ENCODE peak calls at places on chromosomes 6 and 20, in nine cellular contexts. U is sigmoid colon, O is PC-3, R is adrenal gland, J is lung, B is PC-9, Q is AG10803, W is GM06990, P is astrocyte. D is an unnamed sample.

GRCh38 chr6:161486326-161486725 is 212.5 kb upstream of the AGPAT4 start:
- DNase-seq in Q (peak), B (no peak), J (no peak), W (no peak), R (peak), O (peak), P (peak), U (no peak), D (no peak)

GRCh38 chr6:157774153-157775135 is 48.6 kb upstream of the SNX9 start:
- DNase-seq in P (no peak), B (no peak), U (no peak), R (no peak), O (peak), J (no peak), Q (no peak), W (no peak), D (no peak)

GRCh38 chr6:114216789-114217467 is 125.9 kb downstream of the HS3ST5 start:
- DNase-seq in P (no peak), J (no peak), U (no peak), W (no peak), R (no peak), Q (no peak), B (no peak), O (no peak), D (no peak)

GRCh38 chr6:129923520-129923919 is 62.4 kb upstream of the TMEM244 start:
- DNase-seq in B (no peak), R (no peak), W (no peak), J (no peak), P (peak), O (no peak), U (no peak), Q (peak), D (no peak)

GRCh38 chr6:39083111-39083702 is 31.8 kb downstream of the SAYSD1 start:
- DNase-seq in O (no peak), R (no peak), U (no peak), W (no peak), Q (no peak), P (no peak), J (no peak), B (no peak), D (no peak)

GRCh38 chr6:43460032-43460431 is 4.7 kb upstream of the DLK2 start:
- DNase-seq in J (no peak), P (no peak), B (no peak), U (no peak), Q (no peak), W (no peak), R (no peak), O (no peak), D (no peak)

GRCh38 chr6:111478064-111478476 is 4.9 kb downstream of the REV3L start:
- DNase-seq in J (no peak), U (no peak), Q (peak), P (peak), W (no peak), R (no peak), O (peak), B (peak), D (no peak)

GRCh38 chr6:13472099-13472498 is 15.3 kb downstream of the GFOD1 start:
- DNase-seq in P (peak), J (no peak), B (no peak), U (no peak), W (no peak), R (no peak), O (no peak), Q (peak), D (no peak)

GRCh38 chr6:92757926-92758325 is 661.4 kb downstream of the EPHA7 start:
- DNase-seq in R (no peak), W (no peak), B (no peak), O (no peak), P (no peak), U (no peak), Q (no peak), J (no peak), D (no peak)

GRCh38 chr6:51166914-51167313 is 348.2 kb downstream of the TFAP2B start:
- DNase-seq in Q (no peak), J (no peak), B (no peak), U (no peak), P (no peak), W (no peak), R (no peak), O (no peak), D (no peak)

GRCh38 chr6:139290787-139291294 is 957 bp downstream of the TXLNB start:
- DNase-seq in J (no peak), P (peak), Q (peak), U (peak), O (no peak), B (peak), R (peak), W (peak), D (peak)

GRCh38 chr6:64280569-64280968 is 645.0 kb downstream of the PHF3 start:
- DNase-seq in U (no peak), W (no peak), R (no peak), P (no peak), Q (peak), B (no peak), O (peak), J (no peak), D (no peak)

GRCh38 chr20:1835531-1835930 is 59.7 kb upstream of the SIRPA start:
- DNase-seq in U (no peak), Q (no peak), P (no peak), J (no peak), B (no peak), W (no peak), R (no peak), O (no peak), D (no peak)

GRCh38 chr6:41768545-41769308 is 11.0 kb downstream of the FRS3 start:
- DNase-seq in P (no peak), W (no peak), Q (no peak), O (no peak), R (no peak), J (no peak), B (no peak), U (no peak), D (no peak)

GRCh38 chr20:905999-906520 is 10.1 kb downstream of the ANGPT4 start:
- DNase-seq in O (no peak), P (no peak), R (no peak), W (no peak), Q (no peak), U (no peak), B (no peak), J (no peak), D (no peak)

GRCh38 chr6:39239527-39240154 is 10.4 kb upstream of the KCNK5 start:
- DNase-seq in Q (no peak), P (no peak), U (peak), R (no peak), J (no peak), B (no peak), O (no peak), W (no peak), D (no peak)

GRCh38 chr6:25100288-25100687 is 164.5 kb upstream of the RIPOR2 start:
- DNase-seq in O (peak), J (no peak), B (no peak), Q (no peak), U (no peak), R (no peak), W (no peak), P (no peak), D (no peak)

GRCh38 chr20:9736373-9736772 is 102.5 kb downstream of the PAK5 start:
- DNase-seq in O (no peak), P (no peak), B (no peak), R (no peak), J (no peak), W (no peak), Q (no peak), U (no peak), D (no peak)

GRCh38 chr20:11235058-11235457 is 561.3 kb upstream of the JAG1 start:
- DNase-seq in O (peak), J (no peak), B (no peak), R (no peak), P (peak), U (no peak), Q (peak), W (no peak), D (peak)

GRCh38 chr20:8305449-8305978 is 173.4 kb downstream of the PLCB1 start:
- DNase-seq in U (no peak), B (no peak), O (peak), R (no peak), Q (no peak), W (peak), P (no peak), J (peak), D (no peak)

GRCh38 chr6:158376650-158377081 is 64.4 kb downstream of the TULP4 start:
- DNase-seq in B (no peak), Q (peak), R (no peak), O (no peak), U (no peak), J (no peak), W (no peak), P (peak), D (no peak)

GRCh38 chr6:149354009-149354408 is 36.5 kb downstream of the TAB2 start:
- DNase-seq in B (no peak), P (no peak), O (no peak), J (no peak), Q (no peak), U (no peak), W (no peak), R (no peak), D (no peak)

GRCh38 chr6:106473807-106474206 is 113.3 kb downstream of the CRYBG1 start:
- DNase-seq in Q (peak), J (no peak), P (peak), U (no peak), W (no peak), O (peak), B (peak), R (no peak), D (no peak)

GRCh38 chr6:7106752-7107577 is 796 bp upstream of the RREB1 start:
- DNase-seq in U (peak), R (peak), J (peak), P (no peak), W (peak), B (no peak), O (peak), Q (no peak), D (no peak)

GRCh38 chr20:58327211-58327610 is 17.7 kb downstream of the RAB22A start:
- DNase-seq in J (peak), U (peak), W (no peak), O (no peak), R (no peak), B (no peak), P (no peak), Q (peak), D (no peak)

GRCh38 chr6:100230115-100230975 is 234.4 kb downstream of the SIM1 start:
- DNase-seq in P (no peak), B (no peak), O (no peak), W (no peak), Q (peak), R (no peak), J (no peak), U (no peak), D (no peak)

GRCh38 chr20:59827138-59828056 is 106.0 kb downstream of the SYCP2 start:
- DNase-seq in P (no peak), Q (no peak), U (peak), W (no peak), B (no peak), R (no peak), O (no peak), J (no peak), D (no peak)

GRCh38 chr6:38933426-38933825 is 115.2 kb upstream of the GLP1R start:
- DNase-seq in B (no peak), R (peak), J (no peak), W (no peak), U (no peak), P (no peak), O (peak), Q (peak), D (peak)

GRCh38 chr20:38395165-38395564 is 40.0 kb downstream of the SNHG17 start:
- DNase-seq in W (no peak), U (no peak), B (no peak), P (peak), R (no peak), O (no peak), Q (peak), J (no peak), D (no peak)

GRCh38 chr6:122798099-122798641 is 9.1 kb downstream of the SMPDL3A start:
- DNase-seq in U (no peak), Q (peak), O (peak), B (peak), J (no peak), P (peak), W (peak), R (peak), D (peak)

GRCh38 chr6:170553686-170554085 is 483 bp upstream of the TBP start:
- DNase-seq in Q (peak), J (peak), B (peak), R (no peak), U (no peak), P (peak), W (no peak), O (no peak), D (peak)

GRCh38 chr20:41279546-41280225 is 37.8 kb downstream of the ZHX3 start:
- DNase-seq in U (no peak), P (no peak), O (no peak), J (no peak), B (no peak), Q (no peak), W (no peak), R (no peak), D (no peak)

GRCh38 chr20:59006864-59007757 is at the start of gene CTSZ:
- DNase-seq in O (peak), W (peak), R (peak), P (no peak), B (no peak), Q (peak), J (peak), U (peak), D (no peak)

GRCh38 chr20:20712004-20712473 is 405 bp downstream of the RALGAPA2 start:
- DNase-seq in J (no peak), R (no peak), O (no peak), Q (no peak), P (no peak), W (no peak), B (no peak), U (no peak), D (no peak)

GRCh38 chr20:19775353-19776201 is 17.5 kb downstream of the RIN2 start:
- DNase-seq in P (no peak), J (no peak), R (no peak), U (no peak), O (peak), Q (peak), B (peak), W (no peak), D (no peak)

GRCh38 chr20:43731469-43731868 is 4.7 kb upstream of the GTSF1L start:
- DNase-seq in Q (peak), R (no peak), B (no peak), J (no peak), W (no peak), P (peak), O (peak), U (no peak), D (no peak)

GRCh38 chr6:169640347-169640972 is 61.4 kb downstream of the WDR27 start:
- DNase-seq in R (no peak), Q (peak), B (no peak), P (no peak), U (no peak), J (no peak), W (no peak), O (no peak), D (no peak)

DNA sequence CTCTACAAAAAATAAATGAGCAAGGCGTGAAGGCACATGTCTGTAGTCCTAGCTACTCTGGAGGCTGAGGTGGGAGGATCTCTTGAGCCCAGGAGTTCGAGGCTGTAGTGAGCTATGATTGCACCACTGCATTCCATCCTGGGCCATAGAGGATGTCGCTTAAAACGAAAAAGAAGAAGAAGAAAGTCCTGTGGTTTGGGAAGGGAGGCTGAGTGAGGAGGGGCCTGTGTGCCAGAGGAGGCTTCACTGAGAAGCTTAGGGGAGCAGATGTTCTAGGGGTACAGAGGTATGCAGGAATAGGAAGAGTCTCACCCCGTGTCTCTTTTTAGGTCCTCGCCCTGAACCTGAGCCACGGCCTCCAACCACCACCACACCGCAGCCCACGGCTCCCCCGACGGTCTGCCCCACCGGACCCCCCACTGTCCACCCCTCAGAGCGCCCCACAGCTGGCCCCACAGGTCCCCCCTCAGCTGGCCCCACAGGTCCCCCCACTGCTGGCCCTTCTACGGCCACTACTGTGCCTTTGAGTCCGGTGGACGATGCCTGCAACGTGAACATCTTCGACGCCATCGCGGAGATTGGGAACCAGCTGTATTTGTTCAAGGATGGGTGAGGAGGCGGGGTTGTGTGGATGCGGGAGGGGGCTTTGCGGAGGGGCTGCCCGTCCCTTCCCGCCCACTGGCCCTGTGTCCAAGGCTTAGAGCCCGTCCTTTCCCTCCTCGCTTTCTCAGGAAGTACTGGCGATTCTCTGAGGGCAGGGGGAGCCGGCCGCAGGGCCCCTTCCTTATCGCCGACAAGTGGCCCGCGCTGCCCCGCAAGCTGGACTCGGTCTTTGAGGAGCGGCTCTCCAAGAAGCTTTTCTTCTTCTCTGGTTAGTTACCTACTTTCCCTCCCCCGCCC is 4.5 kb downstream of the MMP9 start:
- DNase-seq in R (no peak), U (no peak), B (no peak), Q (no peak), W (no peak), O (no peak), P (no peak), J (no peak), D (no peak)
- H3K4me3 ChIP-seq in R (no peak), U (no peak), B (no peak), Q (no peak), W (no peak), O (peak), P (no peak), J (no peak), D (no peak)

DNA sequence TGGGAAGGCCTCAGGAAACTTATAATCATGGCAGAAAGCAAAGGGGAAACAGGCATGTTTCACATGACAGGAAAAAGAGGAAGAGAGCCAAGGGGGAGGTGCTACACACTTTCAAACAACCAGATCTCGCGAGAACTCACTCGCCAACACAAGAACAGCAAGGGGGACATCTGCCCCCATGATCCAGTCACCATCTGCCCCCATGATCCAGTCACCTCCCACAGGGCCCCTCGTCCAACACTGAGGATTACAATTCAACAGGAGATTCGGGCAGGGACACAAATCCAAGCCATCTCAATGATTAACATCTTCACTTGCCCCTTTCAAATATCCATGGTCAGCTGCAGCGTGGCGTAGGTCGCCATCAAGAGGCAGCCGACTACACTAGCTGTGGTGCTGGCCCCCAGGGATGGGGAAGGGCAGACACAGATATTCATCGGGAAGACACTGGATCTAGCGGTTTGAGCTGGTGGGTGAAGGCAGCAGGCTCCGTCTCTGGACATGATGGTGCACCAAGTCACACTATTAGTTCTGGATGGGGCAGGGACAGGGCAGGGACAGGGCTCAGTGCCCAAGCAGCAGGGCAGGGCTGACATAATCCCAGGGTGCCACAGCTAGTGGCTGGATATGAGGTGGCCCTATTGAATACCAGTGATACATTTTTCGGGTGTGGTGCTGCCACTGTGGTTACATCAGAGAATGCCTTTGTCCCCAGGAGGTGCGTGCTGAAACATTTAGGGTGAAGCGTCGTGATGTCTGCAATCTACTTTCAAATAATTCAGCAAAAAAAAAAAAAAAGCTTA is 31.6 kb downstream of the TUBB2B start:
- DNase-seq in Q (no peak), J (no peak), U (no peak), P (no peak), R (no peak), O (no peak), B (no peak), W (no peak), D (no peak)
- H3K4me3 ChIP-seq in Q (no peak), J (no peak), U (no peak), P (no peak), R (no peak), O (no peak), B (no peak), W (no peak), D (no peak)

DNA sequence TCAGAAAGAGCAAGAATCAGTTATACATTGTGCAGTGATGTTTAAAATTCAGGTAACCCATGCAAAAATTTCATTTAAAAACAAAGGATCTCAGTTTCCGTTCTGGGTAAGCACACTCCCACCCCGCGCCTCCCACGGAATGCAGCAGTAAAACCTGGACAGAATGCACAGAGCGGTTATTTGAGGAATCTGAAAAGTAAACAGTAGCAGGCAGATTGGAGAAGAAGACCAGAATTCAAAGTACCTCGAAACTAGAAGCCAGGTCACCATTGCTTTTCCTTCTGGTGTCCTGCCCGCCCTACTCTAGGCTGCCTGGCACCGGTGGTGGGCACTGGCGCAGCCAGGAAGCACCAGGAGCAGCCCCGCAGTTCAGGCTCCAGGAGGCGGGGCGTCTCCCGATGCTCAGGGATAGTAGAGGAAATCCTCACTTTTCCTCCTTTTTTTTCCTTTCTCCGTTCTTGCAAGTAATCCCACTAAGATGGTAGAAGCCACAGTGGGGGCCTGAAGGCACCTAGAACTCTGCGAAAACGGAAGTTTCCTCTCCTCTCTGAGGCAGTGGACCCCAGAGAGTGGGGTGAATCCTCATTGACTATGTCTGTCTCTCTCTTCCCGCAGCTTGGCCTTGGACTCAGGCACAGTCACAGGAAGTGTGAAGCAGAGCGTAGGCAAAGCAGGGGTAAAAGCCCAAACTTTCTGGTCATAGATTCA is 28.3 kb downstream of the METTL24 start:
- DNase-seq in U (peak), Q (peak), B (no peak), J (no peak), R (no peak), W (no peak), P (peak), O (peak), D (no peak)
- H3K4me3 ChIP-seq in U (peak), Q (peak), B (no peak), J (no peak), R (no peak), W (no peak), P (peak), O (peak), D (peak)

GRCh38 chr6:56247654-56248122 is 308 bp upstream of the COL21A1 start:
- DNase-seq in Q (no peak), J (no peak), O (no peak), B (no peak), W (no peak), R (no peak), U (no peak), P (no peak), D (no peak)
- H3K4me3 ChIP-seq in Q (peak), J (peak), O (peak), B (peak), W (no peak), R (peak), U (peak), P (peak), D (peak)

D was measured in kidney epithelial cell.